ENCODE peak calls at places on chromosomes 1 and 21, in four cellular contexts. H is non-pigmented ciliary epithelial cell, A is foreskin fibroblast, G is iris pigment epithelial cell. U is an unnamed sample.

GRCh38 chr1:40715660-40716059 is 24.2 kb downstream of the NFYC start:
- DNase-seq in A (no peak), H (no peak), G (no peak), U (no peak)

GRCh38 chr1:210250665-210250997 is 18.0 kb downstream of the SERTAD4 start:
- DNase-seq in H (no peak), G (no peak), A (peak; percentile 54), U (no peak)

GRCh38 chr1:44707112-44707881 is 23.7 kb downstream of the RNU5D-1 start:
- DNase-seq in H (peak; percentile 90), A (peak; percentile 95), G (peak; percentile 95), U (peak; percentile 77)

GRCh38 chr1:237814319-237814924 is 76.3 kb downstream of the ZP4 start:
- DNase-seq in G (peak; percentile 26), A (no peak), H (no peak), U (no peak)

GRCh38 chr1:171965802-171966201 is 124.5 kb downstream of the DNM3 start:
- DNase-seq in A (peak; percentile 47), H (peak; percentile 13), G (peak; percentile 38), U (no peak)

GRCh38 chr1:228821252-228821651 is 86.0 kb downstream of the RHOU start:
- DNase-seq in A (no peak), G (no peak), H (no peak), U (no peak)

GRCh38 chr1:85649591-85649990 is 58.6 kb downstream of the ZNHIT6 start:
- DNase-seq in H (no peak), G (no peak), A (no peak), U (no peak)

GRCh38 chr1:84020151-84020550 is 21.2 kb upstream of the TTLL7 start:
- DNase-seq in A (no peak), G (no peak), H (no peak), U (no peak)

GRCh38 chr21:31248598-31248997 is 95.5 kb downstream of the TIAM1 start:
- DNase-seq in A (peak; percentile 23), H (peak; percentile 49), G (peak; percentile 73), U (no peak)

GRCh38 chr1:176885756-176886155 is 278.8 kb downstream of the ASTN1 start:
- DNase-seq in A (peak; percentile 80), G (no peak), H (no peak), U (no peak)

U was measured in AG04449.